ENCODE peak calls at places on chromosome 17, in ten cellular contexts. One of them, this sample, is unnamed.

GRCh38 chr17:49404371-49404770 is 10.3 kb downstream of the PHB1 start:
- DNase-seq in bronchial epithelial cell: no peak
- DNase-seq in fibroblast of pulmonary artery: no peak
- DNase-seq in tibial nerve: no peak
- DNase-seq in Calu3: no peak
- DNase-seq in ovary: no peak
- DNase-seq in IMR-90: no peak
- DNase-seq in endothelial cell: no peak
- DNase-seq in cardiac muscle cell: no peak
- DNase-seq in lung: no peak
- DNase-seq in this sample: no peak

GRCh38 chr17:6045621-6046357 is 24.4 kb upstream of the WSCD1 start:
- DNase-seq in bronchial epithelial cell: no peak
- DNase-seq in fibroblast of pulmonary artery: no peak
- DNase-seq in tibial nerve: no peak
- DNase-seq in Calu3: no peak
- DNase-seq in ovary: no peak
- DNase-seq in IMR-90: no peak
- DNase-seq in endothelial cell: no peak
- DNase-seq in cardiac muscle cell: no peak
- DNase-seq in lung: no peak
- DNase-seq in this sample: no peak

GRCh38 chr17:33292184-33292980 is 713 bp downstream of the ASIC2 start:
- DNase-seq in bronchial epithelial cell: no peak
- DNase-seq in fibroblast of pulmonary artery: peak
- DNase-seq in tibial nerve: no peak
- DNase-seq in Calu3: no peak
- DNase-seq in ovary: peak
- DNase-seq in IMR-90: peak
- DNase-seq in endothelial cell: peak
- DNase-seq in cardiac muscle cell: peak
- DNase-seq in lung: no peak
- DNase-seq in this sample: no peak

GRCh38 chr17:56351675-56352074 is 198.4 kb downstream of the ANKFN1 start:
- DNase-seq in bronchial epithelial cell: no peak
- DNase-seq in fibroblast of pulmonary artery: no peak
- DNase-seq in tibial nerve: no peak
- DNase-seq in Calu3: no peak
- DNase-seq in ovary: no peak
- DNase-seq in IMR-90: no peak
- DNase-seq in endothelial cell: no peak
- DNase-seq in cardiac muscle cell: no peak
- DNase-seq in lung: no peak
- DNase-seq in this sample: no peak

GRCh38 chr17:5003214-5003867 is 5.6 kb downstream of the KIF1C start:
- DNase-seq in bronchial epithelial cell: no peak
- DNase-seq in fibroblast of pulmonary artery: no peak
- DNase-seq in tibial nerve: no peak
- DNase-seq in Calu3: no peak
- DNase-seq in ovary: no peak
- DNase-seq in IMR-90: no peak
- DNase-seq in endothelial cell: no peak
- DNase-seq in cardiac muscle cell: no peak
- DNase-seq in lung: no peak
- DNase-seq in this sample: no peak

GRCh38 chr17:46121165-46121764 is 72.0 kb downstream of the KANSL1 start:
- DNase-seq in bronchial epithelial cell: no peak
- DNase-seq in fibroblast of pulmonary artery: peak
- DNase-seq in tibial nerve: no peak
- DNase-seq in Calu3: no peak
- DNase-seq in ovary: no peak
- DNase-seq in IMR-90: no peak
- DNase-seq in endothelial cell: no peak
- DNase-seq in cardiac muscle cell: no peak
- DNase-seq in lung: no peak
- DNase-seq in this sample: no peak

GRCh38 chr17:29369831-29370735 is 20.1 kb upstream of the TAOK1 start:
- DNase-seq in bronchial epithelial cell: peak
- DNase-seq in fibroblast of pulmonary artery: peak
- DNase-seq in tibial nerve: peak
- DNase-seq in Calu3: peak
- DNase-seq in ovary: peak
- DNase-seq in IMR-90: peak
- DNase-seq in endothelial cell: peak
- DNase-seq in cardiac muscle cell: peak
- DNase-seq in lung: peak
- DNase-seq in this sample: peak

GRCh38 chr17:73657473-73658116 is 13.3 kb upstream of the SDK2 start:
- DNase-seq in bronchial epithelial cell: peak
- DNase-seq in fibroblast of pulmonary artery: peak
- DNase-seq in tibial nerve: peak
- DNase-seq in Calu3: peak
- DNase-seq in ovary: no peak
- DNase-seq in IMR-90: no peak
- DNase-seq in endothelial cell: peak
- DNase-seq in cardiac muscle cell: peak
- DNase-seq in lung: peak
- DNase-seq in this sample: no peak

GRCh38 chr17:38783227-38783626 is 16.1 kb downstream of the PIP4K2B start:
- DNase-seq in bronchial epithelial cell: no peak
- DNase-seq in fibroblast of pulmonary artery: no peak
- DNase-seq in tibial nerve: no peak
- DNase-seq in Calu3: no peak
- DNase-seq in ovary: no peak
- DNase-seq in IMR-90: no peak
- DNase-seq in endothelial cell: no peak
- DNase-seq in cardiac muscle cell: no peak
- DNase-seq in lung: no peak
- DNase-seq in this sample: no peak

GRCh38 chr17:12415031-12415430 is 250.7 kb upstream of the MYOCD start:
- DNase-seq in bronchial epithelial cell: peak
- DNase-seq in fibroblast of pulmonary artery: peak
- DNase-seq in tibial nerve: no peak
- DNase-seq in Calu3: no peak
- DNase-seq in ovary: no peak
- DNase-seq in IMR-90: peak
- DNase-seq in endothelial cell: no peak
- DNase-seq in cardiac muscle cell: no peak
- DNase-seq in lung: no peak
- DNase-seq in this sample: no peak

GRCh38 chr17:7404737-7405412 is 978 bp upstream of the TMEM256 start:
- DNase-seq in bronchial epithelial cell: no peak
- DNase-seq in fibroblast of pulmonary artery: peak
- DNase-seq in tibial nerve: peak
- DNase-seq in Calu3: peak
- DNase-seq in ovary: no peak
- DNase-seq in IMR-90: no peak
- DNase-seq in endothelial cell: peak
- DNase-seq in cardiac muscle cell: peak
- DNase-seq in lung: peak
- DNase-seq in this sample: no peak

GRCh38 chr17:28988475-28988874 is 17.4 kb downstream of the SEZ6 start:
- DNase-seq in bronchial epithelial cell: no peak
- DNase-seq in fibroblast of pulmonary artery: no peak
- DNase-seq in tibial nerve: no peak
- DNase-seq in Calu3: no peak
- DNase-seq in ovary: no peak
- DNase-seq in IMR-90: no peak
- DNase-seq in endothelial cell: no peak
- DNase-seq in cardiac muscle cell: no peak
- DNase-seq in lung: no peak
- DNase-seq in this sample: no peak

GRCh38 chr17:72592242-72592966 is 471.6 kb downstream of the SOX9 start:
- DNase-seq in bronchial epithelial cell: peak
- DNase-seq in fibroblast of pulmonary artery: peak
- DNase-seq in tibial nerve: peak
- DNase-seq in Calu3: peak
- DNase-seq in ovary: no peak
- DNase-seq in IMR-90: peak
- DNase-seq in endothelial cell: peak
- DNase-seq in cardiac muscle cell: peak
- DNase-seq in lung: peak
- DNase-seq in this sample: peak

GRCh38 chr17:32805029-32805976 is 71.6 kb downstream of the MYO1D start:
- DNase-seq in bronchial epithelial cell: peak
- DNase-seq in fibroblast of pulmonary artery: no peak
- DNase-seq in tibial nerve: no peak
- DNase-seq in Calu3: no peak
- DNase-seq in ovary: no peak
- DNase-seq in IMR-90: no peak
- DNase-seq in endothelial cell: no peak
- DNase-seq in cardiac muscle cell: no peak
- DNase-seq in lung: no peak
- DNase-seq in this sample: no peak

GRCh38 chr17:36592711-36593321 is 1.1 kb downstream of the DHRS11 start:
- DNase-seq in bronchial epithelial cell: no peak
- DNase-seq in fibroblast of pulmonary artery: no peak
- DNase-seq in tibial nerve: no peak
- DNase-seq in Calu3: no peak
- DNase-seq in ovary: no peak
- DNase-seq in IMR-90: no peak
- DNase-seq in endothelial cell: no peak
- DNase-seq in cardiac muscle cell: no peak
- DNase-seq in lung: no peak
- DNase-seq in this sample: no peak

GRCh38 chr17:80386341-80386740 is 28.6 kb upstream of the ENDOV start:
- DNase-seq in bronchial epithelial cell: no peak
- DNase-seq in fibroblast of pulmonary artery: no peak
- DNase-seq in tibial nerve: no peak
- DNase-seq in Calu3: no peak
- DNase-seq in ovary: no peak
- DNase-seq in IMR-90: no peak
- DNase-seq in endothelial cell: no peak
- DNase-seq in cardiac muscle cell: no peak
- DNase-seq in lung: no peak
- DNase-seq in this sample: no peak

GRCh38 chr17:51373489-51374194 is 113.3 kb downstream of the UTP18 start:
- DNase-seq in bronchial epithelial cell: no peak
- DNase-seq in fibroblast of pulmonary artery: no peak
- DNase-seq in tibial nerve: no peak
- DNase-seq in Calu3: no peak
- DNase-seq in ovary: no peak
- DNase-seq in IMR-90: no peak
- DNase-seq in endothelial cell: no peak
- DNase-seq in cardiac muscle cell: no peak
- DNase-seq in lung: no peak
- DNase-seq in this sample: no peak

GRCh38 chr17:76124582-76125390 is 16.3 kb downstream of the FOXJ1 start:
- DNase-seq in bronchial epithelial cell: no peak
- DNase-seq in fibroblast of pulmonary artery: peak
- DNase-seq in tibial nerve: no peak
- DNase-seq in Calu3: no peak
- DNase-seq in ovary: no peak
- DNase-seq in IMR-90: no peak
- DNase-seq in endothelial cell: no peak
- DNase-seq in cardiac muscle cell: no peak
- DNase-seq in lung: no peak
- DNase-seq in this sample: peak
- TF ChIP-seq CTCF in bronchial epithelial cell: peak
- TF ChIP-seq CTCF in fibroblast of pulmonary artery: peak
- TF ChIP-seq CTCF in tibial nerve: no peak
- TF ChIP-seq CTCF in Calu3: peak
- TF ChIP-seq CTCF in ovary: no peak
- TF ChIP-seq CTCF in IMR-90: peak
- TF ChIP-seq CTCF in endothelial cell: no peak
- TF ChIP-seq CTCF in cardiac muscle cell: peak
- TF ChIP-seq CTCF in lung: no peak
- TF ChIP-seq CTCF in this sample: peak

GRCh38 chr17:40190197-40191021 is 13.1 kb downstream of the RAPGEFL1 start:
- DNase-seq in bronchial epithelial cell: peak
- DNase-seq in fibroblast of pulmonary artery: no peak
- DNase-seq in tibial nerve: no peak
- DNase-seq in Calu3: peak
- DNase-seq in ovary: no peak
- DNase-seq in IMR-90: no peak
- DNase-seq in endothelial cell: peak
- DNase-seq in cardiac muscle cell: peak
- DNase-seq in lung: no peak
- DNase-seq in this sample: no peak

GRCh38 chr17:40194821-40195220 is 17.6 kb downstream of the RAPGEFL1 start:
- DNase-seq in bronchial epithelial cell: no peak
- DNase-seq in fibroblast of pulmonary artery: no peak
- DNase-seq in tibial nerve: no peak
- DNase-seq in Calu3: no peak
- DNase-seq in ovary: no peak
- DNase-seq in IMR-90: no peak
- DNase-seq in endothelial cell: no peak
- DNase-seq in cardiac muscle cell: no peak
- DNase-seq in lung: no peak
- DNase-seq in this sample: no peak

GRCh38 chr17:40188694-40189093 is 11.4 kb downstream of the RAPGEFL1 start:
- DNase-seq in bronchial epithelial cell: no peak
- DNase-seq in fibroblast of pulmonary artery: no peak
- DNase-seq in tibial nerve: no peak
- DNase-seq in Calu3: no peak
- DNase-seq in ovary: no peak
- DNase-seq in IMR-90: no peak
- DNase-seq in endothelial cell: no peak
- DNase-seq in cardiac muscle cell: no peak
- DNase-seq in lung: no peak
- DNase-seq in this sample: no peak

GRCh38 chr17:40192961-40193360 is 15.7 kb downstream of the RAPGEFL1 start:
- DNase-seq in bronchial epithelial cell: no peak
- DNase-seq in fibroblast of pulmonary artery: no peak
- DNase-seq in tibial nerve: no peak
- DNase-seq in Calu3: no peak
- DNase-seq in ovary: no peak
- DNase-seq in IMR-90: no peak
- DNase-seq in endothelial cell: no peak
- DNase-seq in cardiac muscle cell: no peak
- DNase-seq in lung: no peak
- DNase-seq in this sample: no peak

GRCh38 chr17:40191237-40192208 is 14.3 kb downstream of the RAPGEFL1 start:
- DNase-seq in bronchial epithelial cell: peak
- DNase-seq in fibroblast of pulmonary artery: peak
- DNase-seq in tibial nerve: peak
- DNase-seq in Calu3: no peak
- DNase-seq in ovary: peak
- DNase-seq in IMR-90: peak
- DNase-seq in endothelial cell: peak
- DNase-seq in cardiac muscle cell: peak
- DNase-seq in lung: peak
- DNase-seq in this sample: no peak
- TF ChIP-seq CTCF in bronchial epithelial cell: peak
- TF ChIP-seq CTCF in fibroblast of pulmonary artery: peak
- TF ChIP-seq CTCF in tibial nerve: peak
- TF ChIP-seq CTCF in Calu3: no peak
- TF ChIP-seq CTCF in ovary: peak
- TF ChIP-seq CTCF in IMR-90: peak
- TF ChIP-seq CTCF in endothelial cell: no peak
- TF ChIP-seq CTCF in cardiac muscle cell: peak
- TF ChIP-seq CTCF in lung: peak
- TF ChIP-seq CTCF in this sample: peak

GRCh38 chr17:81519284-81520020 is 6.9 kb upstream of the ACTG1 start:
- DNase-seq in bronchial epithelial cell: peak
- DNase-seq in fibroblast of pulmonary artery: no peak
- DNase-seq in tibial nerve: no peak
- DNase-seq in Calu3: peak
- DNase-seq in ovary: no peak
- DNase-seq in IMR-90: no peak
- DNase-seq in endothelial cell: no peak
- DNase-seq in cardiac muscle cell: peak
- DNase-seq in lung: peak
- DNase-seq in this sample: no peak
- TF ChIP-seq CTCF in bronchial epithelial cell: peak
- TF ChIP-seq CTCF in fibroblast of pulmonary artery: no peak
- TF ChIP-seq CTCF in tibial nerve: peak
- TF ChIP-seq CTCF in Calu3: peak
- TF ChIP-seq CTCF in ovary: no peak
- TF ChIP-seq CTCF in IMR-90: peak
- TF ChIP-seq CTCF in endothelial cell: peak
- TF ChIP-seq CTCF in cardiac muscle cell: peak
- TF ChIP-seq CTCF in lung: peak
- TF ChIP-seq CTCF in this sample: no peak

GRCh38 chr17:31216053-31216751 is 80.8 kb downstream of the OMG start:
- DNase-seq in bronchial epithelial cell: peak
- DNase-seq in fibroblast of pulmonary artery: peak
- DNase-seq in tibial nerve: no peak
- DNase-seq in Calu3: no peak
- DNase-seq in ovary: no peak
- DNase-seq in IMR-90: peak
- DNase-seq in endothelial cell: no peak
- DNase-seq in cardiac muscle cell: peak
- DNase-seq in lung: no peak
- DNase-seq in this sample: no peak
- TF ChIP-seq CTCF in bronchial epithelial cell: no peak
- TF ChIP-seq CTCF in fibroblast of pulmonary artery: peak
- TF ChIP-seq CTCF in tibial nerve: peak
- TF ChIP-seq CTCF in Calu3: no peak
- TF ChIP-seq CTCF in ovary: peak
- TF ChIP-seq CTCF in IMR-90: peak
- TF ChIP-seq CTCF in endothelial cell: peak
- TF ChIP-seq CTCF in cardiac muscle cell: peak
- TF ChIP-seq CTCF in lung: peak
- TF ChIP-seq CTCF in this sample: peak

This sample was measured in D721Med.